ENCODE peak calls at places on chromosomes 5 and 9, in four cellular contexts. One of them, this sample, is unnamed.

GRCh38 chr5:66515209-66515608 is 81.0 kb upstream of the MAST4 start:
- DNase-seq in ascending aorta: no peak
- DNase-seq in vagina: no peak
- DNase-seq in AG10803: no peak
- DNase-seq in this sample: no peak

GRCh38 chr9:127968046-127968445 is 12.7 kb downstream of the EEIG1 start:
- DNase-seq in AG10803: peak; percentile 56
- DNase-seq in vagina: no peak
- DNase-seq in ascending aorta: no peak
- DNase-seq in this sample: peak; percentile 61

GRCh38 chr5:43627028-43627427 is 24.0 kb downstream of the NNT start:
- DNase-seq in vagina: no peak
- DNase-seq in ascending aorta: no peak
- DNase-seq in AG10803: peak; percentile 63
- DNase-seq in this sample: peak; percentile 58

GRCh38 chr5:153965102-153965645 is 73.5 kb downstream of the FAM114A2 start:
- DNase-seq in AG10803: peak; percentile 69
- DNase-seq in vagina: no peak
- DNase-seq in ascending aorta: peak; percentile 72
- DNase-seq in this sample: peak; percentile 53

GRCh38 chr9:137141050-137141810 is 2.3 kb downstream of the GRIN1 start:
- DNase-seq in ascending aorta: no peak
- DNase-seq in vagina: no peak
- DNase-seq in AG10803: no peak
- DNase-seq in this sample: no peak

GRCh38 chr9:24832307-24832706 is 286.6 kb upstream of the IZUMO3 start:
- DNase-seq in AG10803: no peak
- DNase-seq in ascending aorta: no peak
- DNase-seq in vagina: no peak
- DNase-seq in this sample: no peak

GRCh38 chr5:96228449-96228848 is 204.6 kb downstream of the PCSK1 start:
- DNase-seq in AG10803: no peak
- DNase-seq in vagina: no peak
- DNase-seq in ascending aorta: no peak
- DNase-seq in this sample: peak; percentile 37

GRCh38 chr5:92945630-92946097 is 635.4 kb downstream of the NR2F1-AS1 start:
- DNase-seq in vagina: no peak
- DNase-seq in ascending aorta: no peak
- DNase-seq in AG10803: peak; percentile 14
- DNase-seq in this sample: peak; percentile 74

GRCh38 chr9:385818-386398 is 171.2 kb downstream of the DOCK8 start:
- DNase-seq in vagina: no peak
- DNase-seq in ascending aorta: no peak
- DNase-seq in AG10803: peak; percentile 46
- DNase-seq in this sample: peak; percentile 62

GRCh38 chr5:52869391-52869790 is 81.7 kb downstream of the ITGA1 start:
- DNase-seq in vagina: no peak
- DNase-seq in ascending aorta: no peak
- DNase-seq in AG10803: no peak
- DNase-seq in this sample: no peak

GRCh38 chr9:129568560-129569505 is 52.1 kb downstream of the C9orf50 start:
- DNase-seq in AG10803: peak; percentile 42
- DNase-seq in vagina: no peak
- DNase-seq in ascending aorta: no peak
- DNase-seq in this sample: peak; percentile 48

GRCh38 chr5:172689801-172690200 is 48.7 kb downstream of the NEURL1B start:
- DNase-seq in AG10803: no peak
- DNase-seq in ascending aorta: no peak
- DNase-seq in vagina: no peak
- DNase-seq in this sample: no peak

GRCh38 chr9:93138171-93138764 is 4.2 kb upstream of the NINJ1 start:
- DNase-seq in vagina: no peak
- DNase-seq in AG10803: no peak
- DNase-seq in ascending aorta: no peak
- DNase-seq in this sample: no peak

DNA sequence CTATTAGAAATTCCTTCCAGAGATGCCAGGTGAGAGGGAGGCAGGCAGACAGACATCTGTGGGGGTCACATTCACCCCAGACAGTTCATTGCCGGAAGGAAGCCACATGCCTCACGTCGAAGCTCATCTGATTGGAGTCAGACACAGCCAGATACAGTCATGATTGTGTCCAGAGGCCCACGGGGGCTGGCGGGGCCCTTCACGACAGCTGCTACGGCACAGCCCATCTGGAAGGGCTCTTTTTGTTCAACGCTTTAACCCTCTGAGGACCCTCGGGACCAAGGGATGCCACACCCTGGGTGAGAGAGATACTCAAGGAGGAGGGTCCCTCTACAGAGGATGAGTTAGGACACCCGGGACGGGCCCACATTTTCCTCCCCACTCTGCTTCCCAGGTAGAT is 31.9 kb upstream of the GABRP start:
- DNase-seq in vagina: no peak
- DNase-seq in AG10803: no peak
- DNase-seq in ascending aorta: no peak
- DNase-seq in this sample: no peak
- H3K4me3 ChIP-seq in vagina: no peak overlapping the region
- H3K4me3 ChIP-seq in AG10803: no peak overlapping the region
- H3K4me3 ChIP-seq in ascending aorta: no peak overlapping the region
- H3K4me3 ChIP-seq in this sample: no peak overlapping the region

GRCh38 chr9:114538241-114538640 is 33.0 kb upstream of the WHRN start:
- DNase-seq in AG10803: no peak
- DNase-seq in vagina: no peak
- DNase-seq in ascending aorta: no peak
- DNase-seq in this sample: no peak
- TF ChIP-seq CTCF in AG10803: no peak
- TF ChIP-seq CTCF in vagina: no peak
- TF ChIP-seq CTCF in ascending aorta: no peak
- TF ChIP-seq CTCF in this sample: no peak

DNA sequence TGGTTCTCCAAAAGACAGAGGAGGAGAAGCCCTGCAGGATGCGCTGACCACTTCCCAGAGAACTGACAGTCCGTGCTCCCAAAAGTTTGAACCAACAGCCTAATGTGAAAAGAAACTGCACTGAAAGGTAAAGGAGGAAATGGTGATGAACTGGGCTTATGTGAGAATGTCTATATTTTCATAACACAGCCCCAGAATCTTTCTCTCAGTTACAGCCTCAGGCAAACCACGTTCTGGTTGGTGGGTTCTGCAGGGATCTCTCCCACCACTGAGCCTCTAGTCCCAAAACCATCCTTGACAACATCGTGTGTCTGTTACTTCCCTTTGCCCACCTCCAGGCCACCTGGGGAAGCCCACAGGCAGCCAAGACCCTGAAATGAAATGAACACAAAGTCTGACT is 23.9 kb downstream of the SPARC start:
- DNase-seq in AG10803: no peak
- DNase-seq in ascending aorta: no peak
- DNase-seq in vagina: no peak
- DNase-seq in this sample: no peak
- H3K4me3 ChIP-seq in AG10803: no peak overlapping the region
- H3K4me3 ChIP-seq in ascending aorta: no peak overlapping the region
- H3K4me3 ChIP-seq in vagina: no peak overlapping the region
- H3K4me3 ChIP-seq in this sample: no peak overlapping the region

GRCh38 chr9:115590016-115590415 is 472.1 kb upstream of the TNC start:
- DNase-seq in AG10803: peak; percentile 98
- DNase-seq in vagina: no peak
- DNase-seq in ascending aorta: no peak
- DNase-seq in this sample: peak; percentile 88

GRCh38 chr9:115594551-115594950 is 476.6 kb upstream of the TNC start:
- DNase-seq in ascending aorta: no peak
- DNase-seq in AG10803: peak; percentile 74
- DNase-seq in vagina: no peak
- DNase-seq in this sample: no peak

GRCh38 chr9:115587310-115587709 is 469.4 kb upstream of the TNC start:
- DNase-seq in ascending aorta: no peak
- DNase-seq in AG10803: no peak
- DNase-seq in vagina: no peak
- DNase-seq in this sample: no peak

GRCh38 chr9:115593587-115594091 is 475.7 kb upstream of the TNC start:
- DNase-seq in ascending aorta: no peak
- DNase-seq in vagina: no peak
- DNase-seq in AG10803: peak; percentile 68
- DNase-seq in this sample: peak; percentile 70

DNA sequence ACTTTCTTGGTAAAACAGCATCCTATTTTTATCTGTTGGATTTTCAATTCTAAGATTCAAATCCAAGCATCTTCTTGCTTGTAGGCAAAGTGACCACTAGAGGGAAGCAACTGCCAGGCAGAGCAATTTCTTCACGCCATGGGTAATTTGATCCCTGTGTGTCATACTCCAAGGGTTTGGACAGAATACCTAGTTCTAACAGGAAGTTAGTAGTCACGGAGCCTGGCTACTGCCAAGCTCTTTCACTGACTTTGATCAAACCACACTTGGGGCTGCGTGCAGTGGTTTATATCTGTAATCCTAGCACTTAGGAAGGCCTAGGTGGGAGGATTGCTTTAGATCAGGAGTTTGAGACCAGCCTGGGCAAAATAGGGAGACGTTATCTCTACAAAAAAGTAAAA is 473.6 kb upstream of the TNC start:
- DNase-seq in vagina: no peak
- DNase-seq in ascending aorta: peak; percentile 91
- DNase-seq in AG10803: peak; percentile 100
- DNase-seq in this sample: peak; percentile 98
- TF ChIP-seq CTCF in vagina: peak; percentile 79
- TF ChIP-seq CTCF in ascending aorta: peak; percentile 87
- TF ChIP-seq CTCF in AG10803: peak; percentile 97
- TF ChIP-seq CTCF in this sample: peak; percentile 91

DNA sequence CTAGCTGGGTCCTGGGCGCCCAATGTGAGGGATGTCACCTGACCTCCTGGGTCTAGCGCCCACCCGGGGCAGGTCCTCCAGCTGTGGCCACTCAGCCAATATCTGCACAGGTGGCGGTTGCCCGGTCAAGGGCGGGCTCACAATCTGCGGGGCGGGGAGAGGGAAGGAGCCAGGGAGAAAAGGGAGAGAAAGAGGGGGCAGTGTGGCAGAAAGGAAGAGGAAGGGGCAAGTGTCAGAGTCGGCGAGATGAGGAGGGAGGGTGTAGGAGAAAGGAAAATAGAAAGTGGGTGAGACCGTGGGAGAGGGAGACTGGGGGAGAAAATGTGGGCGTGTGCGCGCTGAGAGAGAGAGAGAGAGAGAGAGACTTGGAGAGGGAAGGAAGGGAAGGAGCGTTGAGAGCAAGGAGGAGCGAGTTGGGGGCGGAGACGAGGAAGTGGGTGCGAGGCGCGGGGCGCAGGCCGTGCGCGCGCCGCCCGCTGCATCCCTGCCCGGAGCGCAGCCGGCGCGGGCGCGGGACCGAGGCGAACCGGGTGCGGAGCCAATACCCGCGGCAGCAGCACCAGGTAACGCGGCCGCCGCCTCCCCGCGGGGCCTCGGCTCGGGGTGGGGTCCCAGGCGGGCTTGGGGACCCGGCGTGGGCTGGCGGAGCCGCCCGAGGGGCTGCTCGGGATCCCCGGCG is at the start of gene HRH2:
- DNase-seq in ascending aorta: no peak
- DNase-seq in vagina: no peak
- DNase-seq in AG10803: no peak
- DNase-seq in this sample: no peak
- H3K4me3 ChIP-seq in ascending aorta: peak within 1 kb of the TSS; percentile 49
- H3K4me3 ChIP-seq in vagina: peak within 1 kb of the TSS; percentile 59
- H3K4me3 ChIP-seq in AG10803: no peak within 1 kb of the TSS
- H3K4me3 ChIP-seq in this sample: peak within 1 kb of the TSS; percentile 12

GRCh38 chr5:1140188-1140817 is 28.4 kb upstream of the SLC12A7 start:
- DNase-seq in ascending aorta: peak; percentile 72
- DNase-seq in vagina: no peak
- DNase-seq in AG10803: peak; percentile 25
- DNase-seq in this sample: no peak

GRCh38 chr5:1138445-1139207 is 26.8 kb upstream of the SLC12A7 start:
- DNase-seq in AG10803: no peak
- DNase-seq in vagina: no peak
- DNase-seq in ascending aorta: no peak
- DNase-seq in this sample: no peak

GRCh38 chr5:1139366-1139765 is 27.5 kb upstream of the SLC12A7 start:
- DNase-seq in ascending aorta: no peak
- DNase-seq in AG10803: no peak
- DNase-seq in vagina: no peak
- DNase-seq in this sample: no peak

GRCh38 chr5:1140818-1141189 is 28.9 kb upstream of the SLC12A7 start:
- DNase-seq in AG10803: no peak
- DNase-seq in ascending aorta: no peak
- DNase-seq in vagina: no peak
- DNase-seq in this sample: no peak

DNA sequence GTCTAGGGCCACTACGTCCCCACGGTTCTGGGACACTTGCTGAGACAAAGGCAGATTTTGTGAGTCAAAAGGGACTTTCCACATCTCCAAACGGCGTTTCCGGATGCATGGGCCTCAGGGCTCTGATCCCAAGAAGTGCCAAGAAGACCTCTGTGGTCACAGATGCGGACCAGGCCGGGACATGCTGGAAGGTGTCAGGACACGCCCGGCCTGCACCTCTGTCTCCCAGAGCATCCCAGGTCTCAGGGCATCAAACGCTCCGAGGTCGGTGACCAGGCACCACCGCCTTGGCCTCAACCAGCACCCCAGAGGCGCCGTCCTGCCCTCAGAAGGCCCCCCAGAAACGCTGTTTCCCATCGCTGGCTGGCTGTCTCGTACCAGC is 27.9 kb upstream of the SLC12A7 start:
- DNase-seq in vagina: no peak
- DNase-seq in AG10803: no peak
- DNase-seq in ascending aorta: no peak
- DNase-seq in this sample: no peak
- TF ChIP-seq CTCF in vagina: no peak
- TF ChIP-seq CTCF in AG10803: no peak
- TF ChIP-seq CTCF in ascending aorta: no peak
- TF ChIP-seq CTCF in this sample: no peak

This sample was measured in astrocyte of the spinal cord.